ENCODE peak calls at places on chromosomes 6 and 20, in eight cellular contexts. I is stimulated activated CD4-positive, alpha-beta T cell treated with anti-CD3 and anti-CD28 coated beads, Interleukin-1b, Interleukin-23, amount 100 ng/mL, for 48 hours; H is left colon; D is Kasumi-1; Z is Ammon's horn; X is activated naive CD4-positive, alpha-beta T cell; E is BJ; S is nephron progenitor cell. J is an unnamed sample.

GRCh38 chr6:12875061-12875460 is 158.5 kb downstream of the PHACTR1 start:
- DNase-seq in I (no peak), H (no peak), D (no peak), Z (no peak), X (no peak), E (peak), S (no peak), J (no peak)

GRCh38 chr6:69026243-69026642 is 391.2 kb downstream of the ADGRB3 start:
- DNase-seq in I (no peak), H (no peak), D (peak), Z (no peak), X (no peak), E (no peak), S (no peak), J (no peak)

GRCh38 chr20:51434556-51435256 is 107.8 kb downstream of the NFATC2 start:
- DNase-seq in I (no peak), H (no peak), D (no peak), Z (no peak), X (no peak), E (peak), S (no peak), J (no peak)

GRCh38 chr6:131257104-131257503 is 121.8 kb downstream of the AKAP7 start:
- DNase-seq in I (no peak), H (no peak), D (no peak), Z (no peak), X (no peak), E (no peak), S (no peak), J (no peak)

GRCh38 chr6:40379811-40380210 is 207.4 kb downstream of the LRFN2 start:
- DNase-seq in I (no peak), H (no peak), D (no peak), Z (no peak), X (no peak), E (no peak), S (no peak), J (no peak)

GRCh38 chr6:27311806-27312145 is 297 bp downstream of the POM121L2 start:
- DNase-seq in I (no peak), H (no peak), D (no peak), Z (no peak), X (no peak), E (no peak), S (peak), J (no peak)

GRCh38 chr6:21665436-21666199 is 72.1 kb downstream of the SOX4 start:
- DNase-seq in I (no peak), H (no peak), D (no peak), Z (no peak), X (no peak), E (no peak), S (peak), J (no peak)

GRCh38 chr20:9600562-9600961 is 86.2 kb downstream of the LAMP5 start:
- DNase-seq in I (no peak), H (no peak), D (no peak), Z (no peak), X (no peak), E (no peak), S (no peak), J (no peak)

GRCh38 chr6:109052015-109052651 is 42.5 kb downstream of the SESN1 start:
- DNase-seq in I (no peak), H (no peak), D (no peak), Z (no peak), X (no peak), E (no peak), S (no peak), J (no peak)

GRCh38 chr6:6699741-6700367 is 111.3 kb downstream of the LY86 start:
- DNase-seq in I (no peak), H (peak), D (peak), Z (peak), X (no peak), E (peak), S (no peak), J (peak)

GRCh38 chr6:20626165-20626564 is 91.9 kb downstream of the CDKAL1 start:
- DNase-seq in I (no peak), H (no peak), D (no peak), Z (no peak), X (no peak), E (no peak), S (no peak), J (no peak)

GRCh38 chr6:127790571-127790970 is 110.3 kb downstream of the THEMIS start:
- DNase-seq in I (no peak), H (no peak), D (no peak), Z (no peak), X (no peak), E (no peak), S (no peak), J (no peak)

GRCh38 chr6:139531148-139531547 is 156.7 kb upstream of the CITED2 start:
- DNase-seq in I (peak), H (no peak), D (no peak), Z (no peak), X (no peak), E (no peak), S (no peak), J (no peak)

GRCh38 chr20:4925842-4926530 is 75.3 kb downstream of the SLC23A2 start:
- DNase-seq in I (no peak), H (peak), D (no peak), Z (peak), X (no peak), E (no peak), S (no peak), J (peak)

GRCh38 chr6:46221221-46221793 is 50.5 kb upstream of the ENPP5 start:
- DNase-seq in I (no peak), H (no peak), D (peak), Z (peak), X (no peak), E (no peak), S (no peak), J (no peak)

GRCh38 chr20:1803216-1804128 is 91.7 kb upstream of the SIRPA start:
- DNase-seq in I (peak), H (peak), D (peak), Z (peak), X (no peak), E (no peak), S (peak), J (peak)

GRCh38 chr6:36660771-36661471 is 17.6 kb upstream of the CDKN1A start:
- DNase-seq in I (no peak), H (peak), D (no peak), Z (no peak), X (no peak), E (no peak), S (peak), J (peak)

GRCh38 chr6:127737009-127737486 is 160.1 kb downstream of the C6orf58 start:
- DNase-seq in I (peak), H (no peak), D (peak), Z (peak), X (no peak), E (peak), S (peak), J (peak)

GRCh38 chr20:50379049-50379990 is 130.9 kb upstream of the PTPN1 start:
- DNase-seq in I (no peak), H (peak), D (peak), Z (no peak), X (no peak), E (peak), S (no peak), J (peak)

GRCh38 chr6:165967768-165968408 is 199.8 kb downstream of the TBXT start:
- DNase-seq in I (no peak), H (no peak), D (no peak), Z (no peak), X (no peak), E (no peak), S (no peak), J (no peak)

GRCh38 chr20:48064929-48065328 is 279.6 kb upstream of the SULF2 start:
- DNase-seq in I (no peak), H (no peak), D (no peak), Z (no peak), X (no peak), E (peak), S (no peak), J (no peak)

GRCh38 chr6:107102414-107102805 is 12.9 kb downstream of the BEND3 start:
- DNase-seq in I (no peak), H (no peak), D (no peak), Z (no peak), X (no peak), E (no peak), S (no peak), J (no peak)

GRCh38 chr6:87825865-87826264 is 123.8 kb upstream of the AKIRIN2 start:
- DNase-seq in I (no peak), H (no peak), D (no peak), Z (no peak), X (no peak), E (no peak), S (no peak), J (no peak)

GRCh38 chr20:56504373-56505005 is 20.1 kb upstream of the FAM209A start:
- DNase-seq in I (peak), H (no peak), D (peak), Z (no peak), X (no peak), E (no peak), S (peak), J (no peak)

GRCh38 chr6:158663465-158664167 is 13.8 kb downstream of the SYTL3 start:
- DNase-seq in I (no peak), H (peak), D (no peak), Z (no peak), X (no peak), E (no peak), S (no peak), J (peak)

GRCh38 chr6:23180504-23181293 is 611.3 kb downstream of the HDGFL1 start:
- DNase-seq in I (no peak), H (peak), D (peak), Z (peak), X (no peak), E (peak), S (no peak), J (peak)

GRCh38 chr6:164396071-164397047 is 913.0 kb downstream of the C6orf118 start:
- DNase-seq in I (no peak), H (no peak), D (no peak), Z (peak), X (no peak), E (no peak), S (no peak), J (no peak)

GRCh38 chr20:51190783-51191180 is 167.9 kb upstream of the KCNG1 start:
- DNase-seq in I (no peak), H (no peak), D (no peak), Z (no peak), X (no peak), E (no peak), S (peak), J (no peak)

GRCh38 chr6:133956413-133957049 is 3.5 kb downstream of the TBPL1 start:
- DNase-seq in I (no peak), H (no peak), D (no peak), Z (no peak), X (no peak), E (no peak), S (no peak), J (no peak)

GRCh38 chr6:164164921-164165320 is 750.4 kb downstream of the QKI start:
- DNase-seq in I (no peak), H (no peak), D (no peak), Z (no peak), X (no peak), E (no peak), S (no peak), J (no peak)

GRCh38 chr6:23841116-23841515 is 284.9 kb upstream of the NRSN1 start:
- DNase-seq in I (no peak), H (no peak), D (no peak), Z (no peak), X (no peak), E (no peak), S (no peak), J (no peak)

GRCh38 chr20:58907481-58908137 is 55.1 kb downstream of the GNAS start:
- DNase-seq in I (peak), H (peak), D (peak), Z (peak), X (no peak), E (peak), S (peak), J (peak)

GRCh38 chr20:2465100-2465499 is 5.5 kb downstream of the SNRPB start:
- DNase-seq in I (no peak), H (no peak), D (no peak), Z (no peak), X (no peak), E (no peak), S (no peak), J (no peak)

GRCh38 chr20:62902926-62903615 is 23.2 kb downstream of the DIDO1 start:
- DNase-seq in I (no peak), H (no peak), D (no peak), Z (no peak), X (no peak), E (no peak), S (no peak), J (no peak)

GRCh38 chr6:80544500-80545055 is 438.1 kb downstream of the BCKDHB start:
- DNase-seq in I (no peak), H (no peak), D (no peak), Z (no peak), X (no peak), E (no peak), S (no peak), J (no peak)

GRCh38 chr6:6519028-6519427 is 69.5 kb upstream of the LY86 start:
- DNase-seq in I (no peak), H (no peak), D (no peak), Z (no peak), X (no peak), E (no peak), S (no peak), J (no peak)